ENCODE peak calls at places on chromosomes 2 and 18, in nine cellular contexts. N is fibroblast of mammary gland, S is kidney, P is thoracic aorta, O is IMR-90, V is ovary, T is fibroblast of the aortic adventitia, H is HFF-Myc, Y is GM12864. D is an unnamed sample.

GRCh38 chr2:153823880-153824279 is 47.8 kb upstream of the GALNT13 start:
- DNase-seq in N (peak), S (no peak), P (no peak), O (no peak), V (no peak), T (no peak), H (no peak), Y (no peak), D (no peak)

GRCh38 chr18:49514577-49514976 is 27.5 kb upstream of the C18orf32 start:
- DNase-seq in N (no peak), S (no peak), P (no peak), O (no peak), V (no peak), T (no peak), H (no peak), Y (no peak), D (no peak)

GRCh38 chr18:27214831-27215230 is 29.7 kb upstream of the CHST9 start:
- DNase-seq in N (no peak), S (no peak), P (no peak), O (no peak), V (no peak), T (no peak), H (no peak), Y (no peak), D (no peak)

GRCh38 chr2:181760521-181760920 is 80.2 kb upstream of the NEUROD1 start:
- DNase-seq in N (no peak), S (no peak), P (no peak), O (no peak), V (no peak), T (no peak), H (no peak), Y (no peak), D (no peak)

GRCh38 chr18:3245853-3246635 is 1.6 kb upstream of the MYL12A start:
- DNase-seq in N (peak), S (peak), P (peak), O (peak), V (peak), T (peak), H (peak), Y (peak), D (peak)

GRCh38 chr2:162343824-162344616 is at the start of gene GCA:
- DNase-seq in N (peak), S (peak), P (peak), O (peak), V (peak), T (peak), H (peak), Y (peak), D (peak)

GRCh38 chr2:11839916-11840315 is 93.5 kb downstream of the LPIN1 start:
- DNase-seq in N (no peak), S (no peak), P (no peak), O (peak), V (no peak), T (peak), H (no peak), Y (no peak), D (no peak)

GRCh38 chr2:58925676-58926081 is 684.6 kb upstream of the FANCL start:
- DNase-seq in N (peak), S (no peak), P (no peak), O (peak), V (no peak), T (peak), H (peak), Y (no peak), D (no peak)

GRCh38 chr2:37378411-37378810 is 34.0 kb downstream of the QPCT start:
- DNase-seq in N (peak), S (no peak), P (no peak), O (peak), V (no peak), T (peak), H (no peak), Y (no peak), D (no peak)

GRCh38 chr2:182368446-182368845 is 58.4 kb downstream of the PDE1A start:
- DNase-seq in N (peak), S (no peak), P (no peak), O (peak), V (no peak), T (peak), H (no peak), Y (no peak), D (no peak)

GRCh38 chr2:234770081-234770506 is 181.7 kb upstream of the SH3BP4 start:
- DNase-seq in N (no peak), S (no peak), P (no peak), O (peak), V (no peak), T (peak), H (no peak), Y (no peak), D (no peak)

GRCh38 chr2:240996834-240997140 is 1.6 kb upstream of the SNED1 start:
- DNase-seq in N (no peak), S (peak), P (no peak), O (no peak), V (no peak), T (no peak), H (no peak), Y (no peak), D (no peak)

GRCh38 chr18:415627-416612 is 84.6 kb downstream of the COLEC12 start:
- DNase-seq in N (peak), S (no peak), P (no peak), O (peak), V (no peak), T (peak), H (no peak), Y (no peak), D (no peak)

GRCh38 chr2:188203756-188204155 is 87.9 kb upstream of the GULP1 start:
- DNase-seq in N (no peak), S (no peak), P (no peak), O (no peak), V (no peak), T (no peak), H (no peak), Y (no peak), D (no peak)

GRCh38 chr2:204428675-204429074 is 116.6 kb upstream of the PARD3B start:
- DNase-seq in N (no peak), S (no peak), P (no peak), O (no peak), V (no peak), T (no peak), H (no peak), Y (no peak), D (no peak)

GRCh38 chr2:37688771-37689468 is 17.5 kb upstream of the CDC42EP3 start:
- DNase-seq in N (peak), S (no peak), P (no peak), O (peak), V (peak), T (peak), H (no peak), Y (no peak), D (no peak)

GRCh38 chr2:99079226-99079625 is 62.3 kb upstream of the C2orf15 start:
- DNase-seq in N (peak), S (no peak), P (no peak), O (no peak), V (no peak), T (no peak), H (no peak), Y (no peak), D (no peak)

GRCh38 chr18:78875268-78875997 is 104.2 kb upstream of the SALL3 start:
- DNase-seq in N (peak), S (no peak), P (no peak), O (no peak), V (no peak), T (no peak), H (no peak), Y (no peak), D (no peak)

GRCh38 chr2:116435648-116436047 is 1378.8 kb upstream of the DDX18 start:
- DNase-seq in N (no peak), S (no peak), P (no peak), O (no peak), V (no peak), T (no peak), H (no peak), Y (no peak), D (no peak)

GRCh38 chr2:178296394-178297090 is 102.2 kb downstream of the OSBPL6 start:
- DNase-seq in N (peak), S (no peak), P (no peak), O (no peak), V (no peak), T (no peak), H (no peak), Y (no peak), D (no peak)

GRCh38 chr2:135688978-135689377 is 52.7 kb upstream of the UBXN4 start:
- DNase-seq in N (no peak), S (no peak), P (no peak), O (no peak), V (no peak), T (no peak), H (no peak), Y (no peak), D (no peak)

GRCh38 chr18:26747131-26747475 is 118.4 kb downstream of the AQP4 start:
- DNase-seq in N (no peak), S (no peak), P (no peak), O (no peak), V (no peak), T (no peak), H (no peak), Y (no peak), D (no peak)

GRCh38 chr18:75208836-75209128 is 157 bp downstream of the PTGR3 start:
- DNase-seq in N (no peak), S (no peak), P (no peak), O (no peak), V (no peak), T (no peak), H (no peak), Y (no peak), D (no peak)

GRCh38 chr2:26786207-26787023 is 559 bp downstream of the CENPA start:
- DNase-seq in N (no peak), S (peak), P (no peak), O (no peak), V (no peak), T (no peak), H (no peak), Y (no peak), D (no peak)

GRCh38 chr18:22813648-22814328 is 119.3 kb upstream of the RBBP8 start:
- DNase-seq in N (peak), S (no peak), P (no peak), O (peak), V (no peak), T (peak), H (no peak), Y (no peak), D (no peak)

GRCh38 chr2:127665267-127665893 is 9.9 kb downstream of the LIMS2 start:
- DNase-seq in N (no peak), S (no peak), P (no peak), O (no peak), V (no peak), T (no peak), H (no peak), Y (no peak), D (no peak)

GRCh38 chr18:10230072-10230471 is 224.4 kb upstream of the APCDD1 start:
- DNase-seq in N (peak), S (no peak), P (no peak), O (peak), V (no peak), T (peak), H (peak), Y (no peak), D (no peak)

GRCh38 chr2:139122711-139123158 is 342.5 kb upstream of the NXPH2 start:
- DNase-seq in N (peak), S (no peak), P (no peak), O (no peak), V (no peak), T (peak), H (no peak), Y (no peak), D (no peak)

GRCh38 chr2:42755161-42755900 is 8.6 kb downstream of the OXER1 start:
- DNase-seq in N (peak), S (no peak), P (no peak), O (no peak), V (no peak), T (peak), H (peak), Y (no peak), D (no peak)

GRCh38 chr2:202652119-202652518 is 17.4 kb downstream of the FAM117B start:
- DNase-seq in N (no peak), S (no peak), P (no peak), O (no peak), V (no peak), T (no peak), H (no peak), Y (no peak), D (no peak)
- TF ChIP-seq CTCF in N (no peak), S (no peak), P (no peak), O (no peak), V (no peak), T (no peak), H (no peak), Y (no peak), D (no peak)

GRCh38 chr18:24488824-24489493 is 28.5 kb downstream of the HRH4 start:
- DNase-seq in N (peak), S (no peak), P (no peak), O (peak), V (no peak), T (peak), H (peak), Y (no peak), D (no peak)

GRCh38 chr18:24491882-24492281 is 31.4 kb downstream of the HRH4 start:
- DNase-seq in N (no peak), S (no peak), P (no peak), O (no peak), V (no peak), T (no peak), H (no peak), Y (peak), D (no peak)

GRCh38 chr18:24494586-24494985 is 34.1 kb downstream of the HRH4 start:
- DNase-seq in N (no peak), S (no peak), P (no peak), O (no peak), V (no peak), T (no peak), H (no peak), Y (no peak), D (no peak)

GRCh38 chr18:24490545-24490944 is 30.1 kb downstream of the HRH4 start:
- DNase-seq in N (no peak), S (no peak), P (no peak), O (peak), V (no peak), T (no peak), H (no peak), Y (no peak), D (no peak)

GRCh38 chr18:24492445-24492844 is 32.0 kb downstream of the HRH4 start:
- DNase-seq in N (no peak), S (no peak), P (no peak), O (no peak), V (no peak), T (no peak), H (no peak), Y (no peak), D (no peak)
- H3K4me3 ChIP-seq in N (no peak), S (peak), P (no peak), O (no peak), V (no peak), T (no peak), H (no peak), Y (no peak), D (no peak)

GRCh38 chr18:32067375-32068167 is 24.1 kb upstream of the RNF138 start:
- DNase-seq in N (no peak), S (no peak), P (no peak), O (no peak), V (no peak), T (no peak), H (no peak), Y (no peak), D (no peak)
- TF ChIP-seq CTCF in N (no peak), S (no peak), P (no peak), O (no peak), V (no peak), T (no peak), H (no peak), Y (no peak), D (no peak)

DNA sequence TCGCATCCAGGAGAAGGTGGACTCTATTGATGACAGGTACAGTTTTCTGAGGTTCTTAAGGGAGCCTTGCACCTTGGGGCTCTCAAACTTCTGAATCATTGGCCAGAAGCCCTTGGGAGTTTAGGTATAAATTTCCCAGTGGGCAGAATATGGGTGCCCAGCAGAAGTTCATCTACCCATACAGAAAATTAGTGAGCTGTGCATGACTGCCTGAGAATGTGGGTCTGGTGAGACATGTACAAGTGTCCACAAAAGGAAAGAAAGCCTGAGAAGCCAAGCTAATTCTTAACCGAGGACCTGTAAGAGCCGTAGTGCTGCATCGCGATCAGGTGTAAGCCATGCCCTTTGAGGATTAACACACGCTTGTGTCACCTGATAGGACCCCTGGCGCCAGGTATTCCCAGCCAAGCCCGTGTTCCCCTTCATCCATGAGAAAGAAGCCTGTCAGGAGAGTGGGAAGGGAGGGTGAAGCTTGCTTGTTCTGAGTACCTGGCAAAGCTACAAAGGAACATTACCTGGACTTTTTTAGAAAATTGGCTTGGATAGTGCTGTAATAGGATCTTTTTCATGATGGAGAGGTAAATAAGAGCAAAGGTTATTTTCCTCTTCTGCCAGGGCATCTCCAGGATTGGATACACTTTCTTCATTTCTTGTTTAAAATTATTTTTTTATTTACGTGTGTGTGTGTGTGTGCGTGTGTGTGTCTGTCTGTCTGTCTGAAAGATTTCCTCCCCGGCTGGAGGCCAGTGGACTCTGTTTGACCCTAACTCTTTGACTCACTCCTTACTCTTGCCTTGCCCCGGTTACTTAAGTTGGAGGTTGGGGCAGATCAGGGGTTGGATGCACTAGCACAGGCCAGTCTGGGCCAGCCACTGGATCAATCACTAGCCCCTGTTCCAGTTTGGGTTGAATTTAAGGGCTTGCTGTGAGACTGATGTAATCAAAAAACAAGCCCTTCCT is 90.4 kb upstream of the EML6 start:
- DNase-seq in N (peak), S (peak), P (no peak), O (peak), V (no peak), T (peak), H (no peak), Y (no peak), D (no peak)
- H3K4me3 ChIP-seq in N (no peak), S (no peak), P (no peak), O (no peak), V (no peak), T (no peak), H (no peak), Y (no peak), D (no peak)

DNA sequence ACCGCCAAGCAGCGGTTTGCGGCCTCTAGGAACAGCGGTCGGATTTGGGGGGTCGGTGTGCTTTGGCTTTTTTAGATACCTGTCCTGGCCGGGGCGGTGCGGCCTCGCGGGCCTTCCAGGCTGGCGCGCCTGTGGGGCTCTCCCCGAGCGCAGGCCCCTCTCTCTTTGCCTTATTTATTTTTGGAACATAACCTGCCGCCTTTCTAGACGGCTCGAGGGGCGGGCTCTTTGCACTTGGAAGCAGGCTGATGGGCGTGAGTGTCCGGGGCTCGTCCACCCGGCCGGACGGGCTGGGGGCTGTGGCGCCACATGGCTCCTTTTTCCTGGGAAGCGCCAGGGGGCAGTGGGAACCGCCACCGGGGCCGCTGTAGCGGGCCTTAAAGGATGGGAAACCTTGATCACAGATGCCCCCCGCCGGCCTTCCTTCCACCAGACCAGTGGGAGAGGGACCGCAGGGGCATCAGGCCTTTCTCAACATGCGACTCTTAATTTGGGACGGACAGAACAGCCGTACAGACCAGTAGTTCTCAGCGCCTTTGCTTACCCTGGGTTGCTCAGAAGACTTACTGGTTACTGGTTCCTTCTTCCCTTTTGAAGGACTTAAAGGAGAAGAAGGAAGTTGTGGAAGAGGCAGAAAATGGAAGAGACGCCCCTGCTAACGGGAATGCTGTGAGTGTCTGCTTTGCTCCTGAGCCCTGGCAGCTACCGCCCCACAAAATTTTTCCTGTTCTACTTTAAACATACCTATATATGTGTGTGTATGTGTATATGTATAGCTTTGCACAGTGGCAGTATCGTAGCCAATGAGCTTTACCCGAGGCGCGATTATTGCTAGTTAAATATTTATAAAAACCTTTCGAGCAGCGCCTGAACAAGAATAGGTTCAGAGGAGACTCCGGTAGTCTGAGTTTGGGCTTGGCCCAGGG is 2.7 kb downstream of the PTMA start:
- DNase-seq in N (no peak), S (peak), P (no peak), O (no peak), V (peak), T (no peak), H (no peak), Y (no peak), D (no peak)
- TF ChIP-seq CTCF in N (peak), S (no peak), P (no peak), O (peak), V (no peak), T (peak), H (no peak), Y (no peak), D (peak)

GRCh38 chr2:173231465-173231864 is 123.2 kb upstream of the CDCA7 start:
- DNase-seq in N (no peak), S (no peak), P (no peak), O (no peak), V (no peak), T (no peak), H (no peak), Y (no peak), D (no peak)

GRCh38 chr2:173226899-173227692 is 127.6 kb upstream of the CDCA7 start:
- DNase-seq in N (no peak), S (no peak), P (no peak), O (no peak), V (no peak), T (no peak), H (no peak), Y (no peak), D (no peak)

GRCh38 chr2:173231042-173231441 is 123.6 kb upstream of the CDCA7 start:
- DNase-seq in N (no peak), S (no peak), P (no peak), O (no peak), V (no peak), T (no peak), H (no peak), Y (no peak), D (peak)

GRCh38 chr2:173230181-173230580 is 124.5 kb upstream of the CDCA7 start:
- DNase-seq in N (no peak), S (no peak), P (no peak), O (no peak), V (no peak), T (no peak), H (no peak), Y (no peak), D (peak)

GRCh38 chr2:173229086-173229485 is 125.6 kb upstream of the CDCA7 start:
- DNase-seq in N (no peak), S (no peak), P (no peak), O (no peak), V (no peak), T (no peak), H (no peak), Y (no peak), D (no peak)
- H3K4me3 ChIP-seq in N (no peak), S (no peak), P (no peak), O (no peak), V (no peak), T (no peak), H (no peak), Y (no peak), D (no peak)

GRCh38 chr2:236691799-236692167 is 122.2 kb downstream of the ACKR3 start:
- DNase-seq in N (no peak), S (no peak), P (no peak), O (no peak), V (no peak), T (peak), H (no peak), Y (no peak), D (no peak)
- TF ChIP-seq CTCF in N (no peak), S (no peak), P (no peak), O (no peak), V (no peak), T (no peak), H (no peak), Y (no peak), D (no peak)